ENCODE peak calls at places on chromosomes 12 and 14, in nine cellular contexts. J is DMS153; R is kidney glomerular epithelial cell; O is activated T-helper 1 cell treated with Interleukin-2 at 50 U/mL for 16 hours; W is EL; Z is CD4-positive, CD25-positive, alpha-beta regulatory T cell; U is head of caudate nucleus; B is nephron progenitor cell; N is hypothalamus. Y is an unnamed sample.

GRCh38 chr14:32662234-32662633 is 276.4 kb upstream of the NPAS3 start:
- DNase-seq in J (no peak), R (peak; percentile 11), O (no peak), W (peak; percentile 23), Z (no peak), U (no peak), B (no peak), N (no peak), Y (no peak)

GRCh38 chr14:92540472-92541048 is 27.0 kb downstream of the RIN3 start:
- DNase-seq in J (no peak), R (peak; percentile 93), O (no peak), W (peak; percentile 99), Z (no peak), U (peak; percentile 71), B (no peak), N (no peak), Y (peak; percentile 27)

GRCh38 chr12:66584673-66585072 is 94.2 kb downstream of the GRIP1 start:
- DNase-seq in J (no peak), R (peak; percentile 1), O (no peak), W (peak; percentile 5), Z (no peak), U (no peak), B (no peak), N (no peak), Y (no peak)

GRCh38 chr12:130714091-130714590 is 2.0 kb downstream of the RIMBP2 start:
- DNase-seq in J (no peak), R (no peak), O (no peak), W (no peak), Z (no peak), U (peak; percentile 48), B (no peak), N (no peak), Y (no peak)

GRCh38 chr12:91854725-91855124 is 290.9 kb downstream of the BTG1 start:
- DNase-seq in J (no peak), R (no peak), O (no peak), W (peak; percentile 2), Z (no peak), U (no peak), B (no peak), N (no peak), Y (no peak)

GRCh38 chr12:89450922-89451321 is 73.7 kb downstream of the GALNT4 start:
- DNase-seq in J (no peak), R (peak; percentile 58), O (no peak), W (peak; percentile 82), Z (no peak), U (no peak), B (no peak), N (no peak), Y (no peak)

GRCh38 chr12:67154876-67155275 is 114.3 kb upstream of the CAND1 start:
- DNase-seq in J (no peak), R (no peak), O (no peak), W (no peak), Z (no peak), U (no peak), B (no peak), N (no peak), Y (no peak)

GRCh38 chr12:121926874-121927706 is 8.7 kb downstream of the CFAP251 start:
- DNase-seq in J (no peak), R (no peak), O (no peak), W (no peak), Z (no peak), U (no peak), B (no peak), N (no peak), Y (no peak)

GRCh38 chr12:100331871-100332270 is 25.0 kb upstream of the SLC17A8 start:
- DNase-seq in J (no peak), R (no peak), O (no peak), W (no peak), Z (no peak), U (no peak), B (no peak), N (no peak), Y (no peak)

GRCh38 chr12:70549340-70550179 is 87.7 kb downstream of the PTPRB start:
- DNase-seq in J (no peak), R (no peak), O (no peak), W (no peak), Z (no peak), U (no peak), B (no peak), N (no peak), Y (no peak)

GRCh38 chr12:125461831-125462230 is 396.6 kb downstream of the AACS start:
- DNase-seq in J (no peak), R (no peak), O (no peak), W (no peak), Z (no peak), U (no peak), B (no peak), N (no peak), Y (no peak)

GRCh38 chr12:5770727-5771126 is 174.3 kb downstream of the ANO2 start:
- DNase-seq in J (no peak), R (no peak), O (no peak), W (no peak), Z (no peak), U (no peak), B (no peak), N (no peak), Y (no peak)

GRCh38 chr14:79483989-79484388 is 727.3 kb downstream of the DIO2 start:
- DNase-seq in J (no peak), R (no peak), O (no peak), W (no peak), Z (no peak), U (no peak), B (no peak), N (no peak), Y (no peak)

GRCh38 chr12:121404734-121405133 is 4.8 kb downstream of the RNF34 start:
- DNase-seq in J (peak; percentile 77), R (no peak), O (no peak), W (no peak), Z (no peak), U (peak; percentile 62), B (no peak), N (no peak), Y (no peak)

Y was measured in substantia nigra.